ENCODE peak calls at places on chromosome 21, in ten cellular contexts. T, U, J, P, A, C, G, N, Q and Y are unnamed samples.

GRCh38 chr21:39452207-39452964 is 616 bp downstream of the SH3BGR start:
- DNase-seq in A (no peak), P (peak; percentile 92), G (peak; percentile 20), U (no peak), N (no peak), J (no peak), Q (no peak), C (no peak), T (no peak), Y (peak; percentile 45)

GRCh38 chr21:33949516-33950424 is 34.2 kb upstream of the ATP5PO start:
- DNase-seq in C (no peak), G (no peak), P (no peak), U (no peak), Q (no peak), N (no peak), J (no peak), A (peak; percentile 60), T (peak; percentile 73), Y (no peak)

GRCh38 chr21:33040215-33040614 is 14.5 kb downstream of the OLIG2 start:
- DNase-seq in P (no peak), G (no peak), C (no peak), U (no peak), Q (no peak), J (no peak), A (no peak), N (no peak), T (no peak), Y (no peak)

GRCh38 chr21:42225571-42226155 is 6.7 kb downstream of the ABCG1 start:
- DNase-seq in J (no peak), A (no peak), C (no peak), Q (no peak), N (no peak), T (no peak), U (no peak), G (no peak), P (no peak), Y (no peak)

GRCh38 chr21:42056996-42057689 is 14.0 kb upstream of the UMODL1 start:
- DNase-seq in Q (peak; percentile 92), T (no peak), N (peak; percentile 62), A (no peak), J (no peak), G (peak; percentile 29), P (peak; percentile 86), C (no peak), U (no peak), Y (no peak)

GRCh38 chr21:37153193-37153934 is 80.3 kb downstream of the TTC3 start:
- DNase-seq in T (no peak), N (no peak), U (no peak), Q (no peak), C (no peak), A (no peak), P (peak; percentile 95), J (no peak), G (no peak), Y (no peak)

GRCh38 chr21:26806734-26807372 is 38.4 kb downstream of the ADAMTS1 start:
- DNase-seq in N (no peak), T (no peak), G (peak; percentile 83), Q (no peak), A (no peak), J (no peak), C (no peak), P (no peak), U (no peak), Y (no peak)

GRCh38 chr21:44427241-44428120 is 27.8 kb upstream of the LRRC3 start:
- DNase-seq in A (no peak), N (no peak), U (no peak), C (no peak), G (no peak), J (peak; percentile 33), P (no peak), Q (peak; percentile 50), T (no peak), Y (no peak)

GRCh38 chr21:32412162-32412997 is at the start of gene EVA1C:
- DNase-seq in Q (peak; percentile 84), U (peak; percentile 33), N (peak; percentile 45), C (no peak), A (peak; percentile 67), G (no peak), T (peak; percentile 84), P (peak; percentile 59), J (peak; percentile 69), Y (no peak)

GRCh38 chr21:42534361-42534900 is 20.8 kb downstream of the SLC37A1 start:
- DNase-seq in A (no peak), J (peak; percentile 23), T (no peak), Q (peak; percentile 69), C (peak; percentile 55), U (no peak), G (peak; percentile 30), N (no peak), P (no peak), Y (no peak)

GRCh38 chr21:43294194-43294902 is 125.5 kb downstream of the CRYAA start:
- DNase-seq in G (no peak), J (no peak), U (no peak), P (no peak), C (no peak), A (no peak), T (no peak), N (no peak), Q (no peak), Y (no peak)

GRCh38 chr21:31198575-31198974 is 145.5 kb downstream of the TIAM1 start:
- DNase-seq in G (peak; percentile 53), T (no peak), U (peak; percentile 43), Q (no peak), N (no peak), P (peak; percentile 82), A (no peak), C (peak; percentile 69), J (no peak), Y (peak; percentile 33)

GRCh38 chr21:31182231-31183129 is 144.2 kb upstream of the KRTAP19-8 start:
- DNase-seq in Q (no peak), P (no peak), C (no peak), T (peak; percentile 77), J (no peak), N (no peak), G (no peak), U (no peak), A (peak; percentile 59), Y (no peak)

GRCh38 chr21:14595449-14595848 is 49.3 kb upstream of the SAMSN1 start:
- DNase-seq in N (no peak), T (no peak), A (no peak), C (no peak), P (no peak), G (no peak), U (no peak), Q (no peak), J (no peak), Y (no peak)